ENCODE peak calls at places on chromosomes 2 and 18, in four cellular contexts. One of them, this sample, is unnamed.

GRCh38 chr18:62928316-62928715 is 213.0 kb downstream of the PHLPP1 start:
- DNase-seq in CD4-positive, alpha-beta T cell: no peak
- DNase-seq in sigmoid colon: no peak
- DNase-seq in WTC11: no peak
- DNase-seq in this sample: no peak

GRCh38 chr2:143934170-143934912 is 585.6 kb downstream of the ZEB2 start:
- DNase-seq in sigmoid colon: no peak
- DNase-seq in WTC11: no peak
- DNase-seq in CD4-positive, alpha-beta T cell: no peak
- DNase-seq in this sample: no peak

GRCh38 chr2:199631129-199631528 is 173.4 kb upstream of the SATB2 start:
- DNase-seq in sigmoid colon: no peak
- DNase-seq in WTC11: no peak
- DNase-seq in CD4-positive, alpha-beta T cell: no peak
- DNase-seq in this sample: no peak

GRCh38 chr2:39411186-39411944 is 25.7 kb downstream of the MAP4K3 start:
- DNase-seq in CD4-positive, alpha-beta T cell: no peak
- DNase-seq in WTC11: no peak
- DNase-seq in sigmoid colon: no peak
- DNase-seq in this sample: peak

GRCh38 chr2:46412010-46412409 is 67.4 kb upstream of the TMEM247 start:
- DNase-seq in WTC11: no peak
- DNase-seq in CD4-positive, alpha-beta T cell: no peak
- DNase-seq in sigmoid colon: no peak
- DNase-seq in this sample: no peak

GRCh38 chr2:234579231-234579962 is 82.5 kb upstream of the ARL4C start:
- DNase-seq in WTC11: no peak
- DNase-seq in CD4-positive, alpha-beta T cell: no peak
- DNase-seq in sigmoid colon: no peak
- DNase-seq in this sample: no peak

GRCh38 chr2:1607971-1608688 is 136.2 kb downstream of the PXDN start:
- DNase-seq in WTC11: no peak
- DNase-seq in sigmoid colon: no peak
- DNase-seq in CD4-positive, alpha-beta T cell: no peak
- DNase-seq in this sample: no peak

GRCh38 chr2:241268716-241269445 is 46.6 kb downstream of the HDLBP start:
- DNase-seq in CD4-positive, alpha-beta T cell: no peak
- DNase-seq in sigmoid colon: no peak
- DNase-seq in WTC11: no peak
- DNase-seq in this sample: no peak

This sample was measured in Calu3.